ENCODE peak calls at places on chromosomes 11 and 22, in eight cellular contexts. P is Peyer's patch, B is cardiac muscle cell, E is prostate gland, V is testis, T is PC-9, J is A549, R is left lung. K is an unnamed sample.

GRCh38 chr22:21867528-21868266 is at the start of gene MAPK1:
- DNase-seq in B (peak; percentile 92), J (peak; percentile 86), T (peak; percentile 84), R (peak; percentile 98), E (peak; percentile 91), V (peak; percentile 96), P (peak; percentile 97), K (peak; percentile 94)

GRCh38 chr22:42150727-42151590 is 20.3 kb upstream of the CYP2D6 start:
- DNase-seq in J (no peak), T (no peak), P (no peak), B (no peak), V (no peak), E (no peak), R (no peak), K (no peak)

GRCh38 chr22:16793831-16794230 is 31.4 kb downstream of the XKR3 start:
- DNase-seq in P (no peak), J (no peak), E (no peak), V (no peak), B (no peak), T (no peak), R (no peak), K (no peak)

GRCh38 chr11:18633256-18634139 is 644 bp downstream of the SPTY2D1 start:
- DNase-seq in R (no peak), T (no peak), P (no peak), V (peak; percentile 22), B (peak; percentile 13), J (no peak), E (no peak), K (peak; percentile 21)

GRCh38 chr11:103959279-103959930 is 77.0 kb upstream of the DDI1 start:
- DNase-seq in B (peak; percentile 52), T (no peak), E (no peak), P (no peak), R (no peak), V (no peak), J (peak; percentile 39), K (no peak)

GRCh38 chr22:20571531-20572007 is 64.2 kb downstream of the MED15 start:
- DNase-seq in J (peak; percentile 21), E (no peak), P (peak; percentile 73), B (peak; percentile 54), T (no peak), R (no peak), V (no peak), K (peak; percentile 72)

GRCh38 chr11:125263268-125263790 is 98.8 kb downstream of the PKNOX2 start:
- DNase-seq in V (peak; percentile 86), J (no peak), R (no peak), P (peak; percentile 68), E (no peak), T (no peak), B (peak; percentile 99), K (peak; percentile 77)

GRCh38 chr11:73188301-73188700 is 29.8 kb upstream of the P2RY2 start:
- DNase-seq in T (no peak), B (no peak), P (peak; percentile 44), J (no peak), E (no peak), R (no peak), V (no peak), K (no peak)

GRCh38 chr11:330694-331314 is 10.1 kb upstream of the IFITM3 start:
- DNase-seq in J (no peak), E (no peak), B (no peak), P (peak; percentile 82), R (peak; percentile 69), V (no peak), T (no peak), K (no peak)

DNA sequence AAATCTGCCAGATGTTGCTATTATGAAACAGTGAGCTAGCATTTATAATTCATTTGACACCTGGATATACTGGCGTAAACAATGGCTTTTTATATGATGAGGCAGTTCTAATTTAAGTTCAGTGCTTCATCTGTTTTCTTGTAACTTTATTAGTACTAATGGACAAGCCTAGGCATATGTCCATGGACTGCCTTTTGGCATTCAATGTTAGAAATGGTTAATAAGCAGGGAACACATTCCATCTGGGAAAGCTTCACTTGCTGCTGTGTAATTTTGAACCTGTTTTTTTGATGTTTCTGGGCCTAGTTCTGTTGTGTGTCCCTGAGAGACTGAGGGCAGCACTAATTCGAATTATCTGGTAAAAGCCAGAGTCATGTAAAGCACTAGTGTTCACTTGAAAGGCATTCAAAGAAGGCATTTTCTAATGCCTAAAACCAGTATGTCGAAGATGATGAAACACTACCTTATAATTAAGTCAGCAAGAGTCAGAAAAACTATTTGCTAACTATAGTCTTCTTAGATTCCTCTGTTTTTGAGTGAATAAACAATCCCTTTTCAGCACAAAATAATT is 138.5 kb downstream of the SWAP70 start:
- DNase-seq in J (no peak), T (no peak), V (no peak), B (peak; percentile 74), E (peak; percentile 8), R (no peak), P (no peak), K (peak; percentile 20)
- H3K4me1 ChIP-seq in J (peaks cover 42% of the 10 kb centered on the region), T (peaks cover 24% of the 10 kb centered on the region), V (peaks cover 19% of the 10 kb centered on the region), B (peaks cover 16% of the 10 kb centered on the region), E (no peaks in the 10 kb centered on the region), R (no peaks in the 10 kb centered on the region), P (no peaks in the 10 kb centered on the region), K (peaks cover 23% of the 10 kb centered on the region)

DNA sequence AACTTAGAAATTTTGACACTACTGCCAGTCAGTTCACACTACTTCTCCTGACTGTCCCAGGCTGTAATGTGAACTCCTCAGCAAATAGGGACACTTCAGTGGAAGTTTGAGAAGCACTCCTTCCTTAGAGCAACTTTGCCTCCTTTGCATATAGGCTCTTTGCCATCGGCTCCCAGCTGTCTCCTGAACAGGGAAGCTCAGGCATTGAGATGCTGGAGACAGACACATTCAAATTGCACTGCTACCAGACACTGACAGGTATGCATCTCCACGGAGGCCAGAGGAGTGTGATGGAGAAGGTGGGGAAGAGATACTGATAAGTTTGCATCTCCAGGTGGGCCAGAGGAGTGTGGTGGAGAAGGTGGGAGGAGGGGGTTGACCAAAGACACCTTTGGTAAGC is 1.4 kb downstream of the TRAPPC4 start:
- DNase-seq in R (no peak), E (no peak), T (no peak), J (no peak), P (no peak), V (no peak), B (no peak), K (no peak)
- H3K4me3 ChIP-seq in R (peak overlapping the region; percentile 68), E (peak overlapping the region; percentile 89), T (peak overlapping the region; percentile 98), J (peak overlapping the region; percentile 72), P (no peak overlapping the region), V (no peak overlapping the region), B (no peak overlapping the region), K (peak overlapping the region; percentile 77)

DNA sequence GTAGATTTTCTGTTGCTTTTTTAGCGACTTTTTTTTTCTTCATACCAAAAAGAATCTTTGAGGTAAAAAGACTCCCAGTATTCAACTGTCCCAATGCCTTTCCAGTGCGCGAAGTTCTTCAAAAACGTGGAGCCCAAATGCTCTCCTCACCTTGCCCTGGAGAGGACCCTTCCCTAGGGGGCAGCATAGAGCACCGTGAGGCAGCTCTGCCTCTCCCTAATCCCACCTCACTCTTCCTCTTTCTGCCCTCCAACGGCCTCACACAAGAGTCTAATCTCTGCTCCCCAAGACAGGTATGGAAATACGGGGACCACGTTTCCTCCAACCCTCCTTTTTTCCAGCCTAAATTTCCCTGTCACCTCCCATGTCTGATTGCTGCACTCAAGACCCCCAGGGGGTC is 117.5 kb upstream of the ALX4 start:
- DNase-seq in B (no peak), E (no peak), J (peak; percentile 8), V (peak; percentile 21), T (no peak), P (no peak), R (no peak), K (peak; percentile 47)
- TF ChIP-seq CTCF in B (peak; percentile 37), E (no peak), J (peak; percentile 40), V (no peak), T (peak; percentile 52), P (no peak), R (no peak), K (peak; percentile 83)

DNA sequence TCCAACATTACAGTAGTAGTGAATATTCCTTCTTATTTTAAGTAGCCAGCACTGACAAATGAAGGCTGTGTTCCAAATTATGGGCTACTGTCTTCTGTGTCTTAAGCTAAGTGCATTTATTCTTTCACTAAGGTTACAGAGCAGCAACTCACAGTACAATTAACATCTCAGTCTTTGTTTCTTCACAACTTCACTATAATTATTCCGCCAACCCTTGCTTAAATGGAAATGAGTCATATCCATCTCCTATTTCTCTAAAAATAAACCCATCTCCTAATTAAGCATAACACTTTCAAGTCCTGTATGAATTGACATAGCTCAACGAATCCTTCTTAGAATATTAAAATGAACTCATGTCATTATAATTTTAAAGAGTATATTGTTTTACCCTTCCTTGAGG is 6.7 kb downstream of the ETS1 start:
- DNase-seq in T (no peak), B (no peak), V (no peak), E (no peak), P (no peak), J (no peak), R (no peak), K (no peak)
- H3K4me1 ChIP-seq in T (peaks cover 20% of the 10 kb centered on the region), B (peaks cover 12% of the 10 kb centered on the region), V (no peaks in the 10 kb centered on the region), E (no peaks in the 10 kb centered on the region), P (no peaks in the 10 kb centered on the region), J (peaks cover 10% of the 10 kb centered on the region), R (peaks cover 12% of the 10 kb centered on the region), K (no peaks in the 10 kb centered on the region)

GRCh38 chr11:47268448-47269001 is 1.4 kb upstream of the MADD start:
- DNase-seq in E (no peak), T (no peak), V (no peak), P (no peak), J (no peak), B (no peak), R (no peak), K (no peak)
- H3K4me3 ChIP-seq in E (no peak overlapping the region), T (peak overlapping the region; percentile 72), V (peak overlapping the region; percentile 92), P (peak overlapping the region; percentile 84), J (peak overlapping the region; percentile 72), B (no peak overlapping the region), R (peak overlapping the region; percentile 68), K (peak overlapping the region; percentile 65)

GRCh38 chr22:35177811-35178210 is 79.5 kb upstream of the HMGXB4 start:
- DNase-seq in T (no peak), J (no peak), E (peak; percentile 51), B (no peak), R (no peak), V (no peak), P (no peak), K (no peak)
- TF ChIP-seq CTCF in T (no peak), J (no peak), E (no peak), B (no peak), R (no peak), V (no peak), P (no peak), K (peak; percentile 28)

DNA sequence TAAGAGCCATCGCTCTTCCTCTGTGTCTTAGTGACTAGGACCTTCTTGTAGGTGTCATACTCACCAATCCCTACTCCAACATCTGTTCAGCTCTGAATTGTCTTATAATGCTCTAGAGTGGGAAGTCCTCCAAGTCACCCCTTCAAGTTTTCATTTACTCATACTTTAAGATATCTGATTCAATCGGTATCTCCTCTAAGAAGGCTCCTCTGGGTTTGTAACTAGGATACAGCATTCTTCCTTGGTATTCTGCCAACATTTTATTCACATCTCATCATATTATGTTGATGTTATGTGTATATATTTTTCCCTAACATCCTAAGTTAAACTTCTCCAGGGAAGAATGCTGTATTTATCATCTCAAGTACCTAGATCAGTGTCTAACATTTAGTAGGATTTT is 662.1 kb downstream of the NTM start:
- DNase-seq in V (no peak), J (no peak), E (no peak), P (no peak), T (no peak), B (peak; percentile 38), R (no peak), K (no peak)
- H3K4me1 ChIP-seq in V (no peaks in the 10 kb centered on the region), J (no peaks in the 10 kb centered on the region), E (no peaks in the 10 kb centered on the region), P (no peaks in the 10 kb centered on the region), T (no peaks in the 10 kb centered on the region), B (no peaks in the 10 kb centered on the region), R (no peaks in the 10 kb centered on the region), K (peaks cover 30% of the 10 kb centered on the region)